ENCODE peak calls at places on chromosomes 3 and 15, in five cellular contexts. One of them, this sample, is unnamed.

GRCh38 chr15:75523011-75523410 is 56.1 kb downstream of the PTPN9 start:
- DNase-seq in prostate gland: no peak
- DNase-seq in mammary epithelial cell: no peak
- DNase-seq in stomach: no peak
- DNase-seq in heart left ventricle: no peak
- DNase-seq in this sample: no peak

GRCh38 chr3:160695906-160696305 is 18.9 kb downstream of the ARL14 start:
- DNase-seq in prostate gland: no peak
- DNase-seq in mammary epithelial cell: no peak
- DNase-seq in stomach: no peak
- DNase-seq in heart left ventricle: no peak
- DNase-seq in this sample: no peak

GRCh38 chr15:87686308-87686707 is 570.2 kb downstream of the NTRK3 start:
- DNase-seq in prostate gland: no peak
- DNase-seq in mammary epithelial cell: no peak
- DNase-seq in stomach: no peak
- DNase-seq in heart left ventricle: no peak
- DNase-seq in this sample: no peak

GRCh38 chr3:60669636-60670035 is 581.6 kb downstream of the FHIT start:
- DNase-seq in prostate gland: no peak
- DNase-seq in mammary epithelial cell: no peak
- DNase-seq in stomach: no peak
- DNase-seq in heart left ventricle: no peak
- DNase-seq in this sample: no peak

GRCh38 chr3:121072128-121072527 is 164.1 kb downstream of the STXBP5L start:
- DNase-seq in prostate gland: no peak
- DNase-seq in mammary epithelial cell: no peak
- DNase-seq in stomach: no peak
- DNase-seq in heart left ventricle: peak; percentile 29
- DNase-seq in this sample: no peak

GRCh38 chr15:90915216-90915807 is 12.2 kb downstream of the MAN2A2 start:
- DNase-seq in prostate gland: no peak
- DNase-seq in mammary epithelial cell: no peak
- DNase-seq in stomach: no peak
- DNase-seq in heart left ventricle: no peak
- DNase-seq in this sample: no peak

GRCh38 chr3:115834068-115834467 is 210.8 kb downstream of the GAP43 start:
- DNase-seq in prostate gland: no peak
- DNase-seq in mammary epithelial cell: peak; percentile 67
- DNase-seq in stomach: no peak
- DNase-seq in heart left ventricle: no peak
- DNase-seq in this sample: no peak

GRCh38 chr15:79849789-79850188 is 47.0 kb downstream of the MTHFS start:
- DNase-seq in prostate gland: peak; percentile 19
- DNase-seq in mammary epithelial cell: no peak
- DNase-seq in stomach: peak; percentile 35
- DNase-seq in heart left ventricle: no peak
- DNase-seq in this sample: peak; percentile 37

GRCh38 chr15:80958818-80959495 is 30.7 kb downstream of the MESD start:
- DNase-seq in prostate gland: no peak
- DNase-seq in mammary epithelial cell: no peak
- DNase-seq in stomach: no peak
- DNase-seq in heart left ventricle: no peak
- DNase-seq in this sample: no peak

GRCh38 chr15:26082833-26083174 is 219.7 kb upstream of the ATP10A start:
- DNase-seq in prostate gland: peak; percentile 22
- DNase-seq in mammary epithelial cell: no peak
- DNase-seq in stomach: no peak
- DNase-seq in heart left ventricle: no peak
- DNase-seq in this sample: peak; percentile 22

GRCh38 chr3:45516829-45517228 is 77.7 kb upstream of the LIMD1 start:
- DNase-seq in prostate gland: no peak
- DNase-seq in mammary epithelial cell: no peak
- DNase-seq in stomach: no peak
- DNase-seq in heart left ventricle: no peak
- DNase-seq in this sample: no peak

GRCh38 chr3:1462916-1463315 is 370.1 kb downstream of the CNTN6 start:
- DNase-seq in prostate gland: no peak
- DNase-seq in mammary epithelial cell: no peak
- DNase-seq in stomach: no peak
- DNase-seq in heart left ventricle: no peak
- DNase-seq in this sample: no peak

GRCh38 chr15:39177561-39177960 is 403.3 kb upstream of the THBS1 start:
- DNase-seq in prostate gland: no peak
- DNase-seq in mammary epithelial cell: peak; percentile 100
- DNase-seq in stomach: no peak
- DNase-seq in heart left ventricle: no peak
- DNase-seq in this sample: no peak

GRCh38 chr15:94083467-94083991 is 147.8 kb upstream of the MCTP2 start:
- DNase-seq in prostate gland: no peak
- DNase-seq in mammary epithelial cell: no peak
- DNase-seq in stomach: no peak
- DNase-seq in heart left ventricle: no peak
- DNase-seq in this sample: no peak

GRCh38 chr3:37243811-37244748 is 69.7 kb upstream of the LRRFIP2 start:
- DNase-seq in prostate gland: peak; percentile 91
- DNase-seq in mammary epithelial cell: peak; percentile 84
- DNase-seq in stomach: peak; percentile 91
- DNase-seq in heart left ventricle: peak; percentile 90
- DNase-seq in this sample: peak; percentile 87

GRCh38 chr3:149437710-149438109 is 36.8 kb upstream of the TM4SF4 start:
- DNase-seq in prostate gland: no peak
- DNase-seq in mammary epithelial cell: no peak
- DNase-seq in stomach: no peak
- DNase-seq in heart left ventricle: no peak
- DNase-seq in this sample: no peak

GRCh38 chr3:172066880-172067778 is 27.8 kb downstream of the FNDC3B start:
- DNase-seq in prostate gland: no peak
- DNase-seq in mammary epithelial cell: no peak
- DNase-seq in stomach: no peak
- DNase-seq in heart left ventricle: no peak
- DNase-seq in this sample: no peak

GRCh38 chr3:142888484-142889262 is at the start of gene PCOLCE2:
- DNase-seq in prostate gland: no peak
- DNase-seq in mammary epithelial cell: peak; percentile 47
- DNase-seq in stomach: no peak
- DNase-seq in heart left ventricle: peak; percentile 61
- DNase-seq in this sample: peak; percentile 3

GRCh38 chr3:136353461-136353860 is 103.3 kb downstream of the PCCB start:
- DNase-seq in prostate gland: no peak
- DNase-seq in mammary epithelial cell: no peak
- DNase-seq in stomach: no peak
- DNase-seq in heart left ventricle: no peak
- DNase-seq in this sample: no peak

DNA sequence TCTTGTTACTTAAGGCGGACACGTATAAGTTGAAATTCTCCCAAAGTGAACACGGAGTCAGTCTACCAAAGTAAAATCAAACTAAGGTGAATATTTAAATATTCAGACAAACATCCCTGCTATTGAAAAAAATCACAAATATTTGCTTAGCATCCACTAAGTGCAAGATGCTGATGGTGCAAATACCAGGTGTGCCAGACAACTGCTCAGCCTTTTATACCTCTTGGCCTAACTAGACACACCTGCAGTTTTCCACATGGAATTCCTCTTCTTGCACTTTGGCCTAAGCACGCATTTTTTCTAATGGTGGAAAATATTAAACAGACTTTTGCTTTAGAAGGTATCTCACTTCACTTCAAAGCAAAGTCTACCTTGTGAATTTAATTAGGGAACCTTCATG is 84.1 kb upstream of the ICE2 start:
- DNase-seq in prostate gland: no peak
- DNase-seq in mammary epithelial cell: no peak
- DNase-seq in stomach: no peak
- DNase-seq in heart left ventricle: no peak
- DNase-seq in this sample: no peak
- H3K27ac ChIP-seq in prostate gland: no peak overlapping the region
- H3K27ac ChIP-seq in mammary epithelial cell: no peak overlapping the region
- H3K27ac ChIP-seq in stomach: no peak overlapping the region
- H3K27ac ChIP-seq in heart left ventricle: no peak overlapping the region
- H3K27ac ChIP-seq in this sample: no peak overlapping the region

DNA sequence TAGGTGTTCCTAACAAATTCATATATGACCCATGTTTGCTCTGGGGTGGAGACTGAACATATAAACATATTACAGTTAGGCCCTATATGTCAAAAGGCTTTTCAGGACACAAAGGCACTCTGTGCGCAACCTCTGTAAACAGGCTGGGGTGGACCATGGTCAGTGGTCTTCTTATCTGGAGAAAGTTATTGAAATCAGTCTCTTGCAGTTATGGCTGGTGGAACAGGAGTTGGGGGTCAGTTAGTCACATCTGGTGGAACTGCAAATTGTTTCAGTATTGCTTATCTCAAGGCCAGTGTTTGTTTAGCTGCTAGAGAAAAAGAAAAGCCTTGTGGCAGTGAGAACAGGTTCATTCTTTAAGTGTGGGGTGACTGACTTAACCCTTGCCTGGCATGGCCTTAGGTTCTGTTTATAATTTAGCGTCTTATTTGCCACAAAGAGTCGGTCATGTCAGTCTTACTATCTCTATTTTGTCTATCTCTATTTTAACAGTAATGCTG is 5.9 kb upstream of the GP9 start:
- DNase-seq in prostate gland: no peak
- DNase-seq in mammary epithelial cell: no peak
- DNase-seq in stomach: no peak
- DNase-seq in heart left ventricle: no peak
- DNase-seq in this sample: peak; percentile 66
- H3K27ac ChIP-seq in prostate gland: peak overlapping the region; percentile 62
- H3K27ac ChIP-seq in mammary epithelial cell: no peak overlapping the region
- H3K27ac ChIP-seq in stomach: peak overlapping the region; percentile 87
- H3K27ac ChIP-seq in heart left ventricle: no peak overlapping the region
- H3K27ac ChIP-seq in this sample: peak overlapping the region; percentile 76

GRCh38 chr3:128434524-128434923 is 32.2 kb downstream of the DNAJB8 start:
- DNase-seq in prostate gland: no peak
- DNase-seq in mammary epithelial cell: no peak
- DNase-seq in stomach: no peak
- DNase-seq in heart left ventricle: no peak
- DNase-seq in this sample: no peak

GRCh38 chr3:128433630-128434185 is 33.0 kb downstream of the DNAJB8 start:
- DNase-seq in prostate gland: no peak
- DNase-seq in mammary epithelial cell: peak; percentile 6
- DNase-seq in stomach: no peak
- DNase-seq in heart left ventricle: no peak
- DNase-seq in this sample: no peak

GRCh38 chr3:128431803-128432300 is 34.8 kb downstream of the DNAJB8 start:
- DNase-seq in prostate gland: no peak
- DNase-seq in mammary epithelial cell: no peak
- DNase-seq in stomach: no peak
- DNase-seq in heart left ventricle: no peak
- DNase-seq in this sample: no peak

GRCh38 chr3:128432301-128432897 is 34.3 kb downstream of the DNAJB8 start:
- DNase-seq in prostate gland: peak; percentile 54
- DNase-seq in mammary epithelial cell: no peak
- DNase-seq in stomach: peak; percentile 39
- DNase-seq in heart left ventricle: no peak
- DNase-seq in this sample: peak; percentile 45

GRCh38 chr3:128432898-128433629 is 33.6 kb downstream of the DNAJB8 start:
- DNase-seq in prostate gland: no peak
- DNase-seq in mammary epithelial cell: no peak
- DNase-seq in stomach: no peak
- DNase-seq in heart left ventricle: no peak
- DNase-seq in this sample: no peak
- H3K27ac ChIP-seq in prostate gland: peak overlapping the region; percentile 61
- H3K27ac ChIP-seq in mammary epithelial cell: no peak overlapping the region
- H3K27ac ChIP-seq in stomach: no peak overlapping the region
- H3K27ac ChIP-seq in heart left ventricle: no peak overlapping the region
- H3K27ac ChIP-seq in this sample: no peak overlapping the region

GRCh38 chr15:99310745-99311144 is 59.5 kb downstream of the LRRC28 start:
- DNase-seq in prostate gland: no peak
- DNase-seq in mammary epithelial cell: no peak
- DNase-seq in stomach: no peak
- DNase-seq in heart left ventricle: no peak
- DNase-seq in this sample: no peak

GRCh38 chr15:99312228-99312627 is 60.9 kb downstream of the LRRC28 start:
- DNase-seq in prostate gland: no peak
- DNase-seq in mammary epithelial cell: no peak
- DNase-seq in stomach: no peak
- DNase-seq in heart left ventricle: no peak
- DNase-seq in this sample: no peak

GRCh38 chr15:99312794-99313193 is 61.5 kb downstream of the LRRC28 start:
- DNase-seq in prostate gland: no peak
- DNase-seq in mammary epithelial cell: no peak
- DNase-seq in stomach: no peak
- DNase-seq in heart left ventricle: no peak
- DNase-seq in this sample: no peak

GRCh38 chr15:99320374-99321215 is 69.3 kb downstream of the LRRC28 start:
- DNase-seq in prostate gland: no peak
- DNase-seq in mammary epithelial cell: peak; percentile 50
- DNase-seq in stomach: no peak
- DNase-seq in heart left ventricle: no peak
- DNase-seq in this sample: no peak

GRCh38 chr15:99315636-99316035 is 64.4 kb downstream of the LRRC28 start:
- DNase-seq in prostate gland: no peak
- DNase-seq in mammary epithelial cell: peak; percentile 40
- DNase-seq in stomach: no peak
- DNase-seq in heart left ventricle: no peak
- DNase-seq in this sample: no peak
- H3K27ac ChIP-seq in prostate gland: no peak overlapping the region
- H3K27ac ChIP-seq in mammary epithelial cell: no peak overlapping the region
- H3K27ac ChIP-seq in stomach: no peak overlapping the region
- H3K27ac ChIP-seq in heart left ventricle: no peak overlapping the region
- H3K27ac ChIP-seq in this sample: no peak overlapping the region

GRCh38 chr3:194632983-194633348 is 253 bp downstream of the TMEM44 start:
- DNase-seq in prostate gland: no peak
- DNase-seq in mammary epithelial cell: no peak
- DNase-seq in stomach: no peak
- DNase-seq in heart left ventricle: peak; percentile 44
- DNase-seq in this sample: no peak
- H3K27ac ChIP-seq in prostate gland: peak overlapping the region; percentile 71
- H3K27ac ChIP-seq in mammary epithelial cell: peak overlapping the region; percentile 7
- H3K27ac ChIP-seq in stomach: peak overlapping the region; percentile 79
- H3K27ac ChIP-seq in heart left ventricle: peak overlapping the region; percentile 68
- H3K27ac ChIP-seq in this sample: peak overlapping the region; percentile 39

DNA sequence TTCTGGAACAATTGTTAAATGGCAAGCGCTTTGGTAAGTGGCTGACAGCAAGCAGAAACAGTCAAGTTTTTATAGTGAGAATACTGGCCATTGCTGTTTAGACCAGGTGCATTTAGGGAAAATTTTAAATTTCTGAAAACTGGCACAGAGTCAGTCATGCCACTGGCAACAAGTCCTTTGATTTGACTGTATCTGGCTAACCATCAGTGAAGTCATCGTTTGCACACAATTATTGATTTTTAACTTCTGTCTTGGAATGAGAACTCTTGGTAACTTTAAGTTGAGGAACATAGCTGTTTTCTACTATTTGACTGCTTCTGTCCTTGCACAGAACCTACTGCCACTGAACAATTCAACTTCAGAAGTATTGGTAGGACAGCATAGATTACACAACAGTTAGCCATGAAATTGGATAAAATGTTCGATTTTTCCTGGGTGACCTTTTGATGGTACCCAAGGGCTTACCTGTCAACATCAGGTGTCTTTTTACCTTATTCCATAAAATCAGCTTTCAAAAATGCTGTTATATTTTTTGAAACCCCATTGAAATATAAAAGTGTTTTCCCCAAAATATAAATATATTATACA is 225.0 kb downstream of the PDZRN3 start:
- DNase-seq in prostate gland: no peak
- DNase-seq in mammary epithelial cell: no peak
- DNase-seq in stomach: no peak
- DNase-seq in heart left ventricle: no peak
- DNase-seq in this sample: no peak
- H3K27ac ChIP-seq in prostate gland: no peak overlapping the region
- H3K27ac ChIP-seq in mammary epithelial cell: no peak overlapping the region
- H3K27ac ChIP-seq in stomach: peak overlapping the region; percentile 89
- H3K27ac ChIP-seq in heart left ventricle: no peak overlapping the region
- H3K27ac ChIP-seq in this sample: no peak overlapping the region